ENCODE peak calls at places on chromosomes 7 and 10, in six cellular contexts. D, E, C, I, O and F are unnamed samples.

GRCh38 chr10:114777415-114777814 is 44.2 kb upstream of the FHIP2A start:
- DNase-seq in D (no peak), E (no peak), C (no peak), I (no peak), O (no peak), F (no peak)

GRCh38 chr7:114229251-114229650 is 185.4 kb upstream of the FOXP2 start:
- DNase-seq in D (no peak), E (no peak), C (no peak), I (no peak), O (no peak), F (peak)

GRCh38 chr10:62380002-62380401 is 5.8 kb downstream of the ZNF365 start:
- DNase-seq in D (peak), E (peak), C (peak), I (no peak), O (no peak), F (peak)

GRCh38 chr10:24900888-24901685 is 51.3 kb downstream of the PRTFDC1 start:
- DNase-seq in D (no peak), E (no peak), C (no peak), I (no peak), O (no peak), F (peak)

GRCh38 chr7:54541941-54542618 is at the start of gene VSTM2A:
- DNase-seq in D (no peak), E (no peak), C (no peak), I (no peak), O (no peak), F (no peak)

GRCh38 chr7:39300276-39300675 is 265.9 kb upstream of the YAE1 start:
- DNase-seq in D (no peak), E (no peak), C (no peak), I (no peak), O (no peak), F (no peak)

GRCh38 chr7:3436746-3437145 is 135.7 kb downstream of the SDK1 start:
- DNase-seq in D (peak), E (peak), C (peak), I (no peak), O (no peak), F (peak)

GRCh38 chr10:59362991-59363390 is 642 bp upstream of the FAM13C start:
- DNase-seq in D (no peak), E (peak), C (peak), I (peak), O (peak), F (peak)

GRCh38 chr10:24891823-24892222 is 60.6 kb downstream of the PRTFDC1 start:
- DNase-seq in D (peak), E (peak), C (peak), I (no peak), O (no peak), F (peak)

GRCh38 chr10:55063817-55064216 is 262.8 kb upstream of the PCDH15 start:
- DNase-seq in D (no peak), E (peak), C (no peak), I (no peak), O (no peak), F (no peak)

GRCh38 chr10:13633689-13634088 is 46.9 kb downstream of the PRPF18 start:
- DNase-seq in D (no peak), E (peak), C (peak), I (no peak), O (peak), F (peak)

GRCh38 chr10:31819393-31819820 is 109.2 kb downstream of the ARHGAP12 start:
- DNase-seq in D (no peak), E (peak), C (peak), I (no peak), O (no peak), F (peak)

GRCh38 chr7:132001166-132001565 is 444.7 kb upstream of the PODXL start:
- DNase-seq in D (no peak), E (no peak), C (no peak), I (no peak), O (no peak), F (no peak)

GRCh38 chr7:66524738-66525137 is 103.9 kb upstream of the KCTD7 start:
- DNase-seq in D (no peak), E (no peak), C (no peak), I (no peak), O (no peak), F (no peak)

GRCh38 chr7:34096135-34096775 is 190.9 kb downstream of the BMPER start:
- DNase-seq in D (peak), E (peak), C (peak), I (no peak), O (peak), F (peak)

GRCh38 chr7:22666732-22667131 is 60.3 kb upstream of the IL6 start:
- DNase-seq in D (no peak), E (peak), C (peak), I (no peak), O (no peak), F (no peak)

GRCh38 chr10:1521741-1522140 is 215.6 kb downstream of the ADARB2 start:
- DNase-seq in D (no peak), E (no peak), C (no peak), I (no peak), O (no peak), F (no peak)

GRCh38 chr10:562142-562541 is 127.3 kb downstream of the DIP2C start:
- DNase-seq in D (no peak), E (no peak), C (no peak), I (no peak), O (no peak), F (no peak)

GRCh38 chr7:149773446-149774236 is at the start of gene ZNF467:
- DNase-seq in D (no peak), E (no peak), C (no peak), I (peak), O (peak), F (peak)

GRCh38 chr10:5449823-5450222 is 37.5 kb downstream of the NET1 start:
- DNase-seq in D (peak), E (peak), C (peak), I (no peak), O (no peak), F (peak)

GRCh38 chr10:49508249-49508648 is 30.7 kb downstream of the ERCC6 start:
- DNase-seq in D (no peak), E (no peak), C (no peak), I (no peak), O (no peak), F (no peak)

GRCh38 chr7:102044984-102045673 is 227.7 kb downstream of the CUX1 start:
- DNase-seq in D (peak), E (peak), C (peak), I (no peak), O (peak), F (peak)

GRCh38 chr7:70506463-70506862 is 625.5 kb upstream of the GALNT17 start:
- DNase-seq in D (no peak), E (no peak), C (peak), I (no peak), O (no peak), F (no peak)

GRCh38 chr7:157397751-157398691 is 61.2 kb downstream of the DNAJB6 start:
- DNase-seq in D (peak), E (peak), C (peak), I (no peak), O (peak), F (peak)
- TF ChIP-seq CTCF in D (peak), E (peak), C (peak), I (peak), O (no peak), F (peak)

GRCh38 chr10:30705625-30706149 is 76.1 kb upstream of the LYZL2 start:
- DNase-seq in D (no peak), E (no peak), C (no peak), I (peak), O (no peak), F (no peak)

GRCh38 chr10:30702860-30703259 is 73.3 kb upstream of the LYZL2 start:
- DNase-seq in D (no peak), E (no peak), C (no peak), I (no peak), O (no peak), F (no peak)

GRCh38 chr10:30708234-30708633 is 78.7 kb upstream of the LYZL2 start:
- DNase-seq in D (no peak), E (no peak), C (no peak), I (no peak), O (no peak), F (no peak)

GRCh38 chr10:30704016-30704600 is 74.6 kb upstream of the LYZL2 start:
- DNase-seq in D (no peak), E (no peak), C (no peak), I (peak), O (no peak), F (no peak)

GRCh38 chr10:30705086-30705624 is 75.6 kb upstream of the LYZL2 start:
- DNase-seq in D (no peak), E (no peak), C (no peak), I (peak), O (no peak), F (no peak)
- H3K4me3 ChIP-seq in D (no peak), E (no peak), C (no peak), I (peak), O (no peak), F (no peak)

GRCh38 chr7:36048902-36049240 is 104.2 kb upstream of the EEPD1 start:
- DNase-seq in D (no peak), E (peak), C (peak), I (no peak), O (no peak), F (no peak)
- TF ChIP-seq CTCF in D (no peak), E (no peak), C (no peak), I (no peak), O (no peak), F (no peak)

GRCh38 chr7:46909601-46910051 is 672.3 kb downstream of the TNS3 start:
- DNase-seq in D (no peak), E (peak), C (peak), I (no peak), O (no peak), F (peak)
- H3K4me3 ChIP-seq in D (peak), E (no peak), C (no peak), I (no peak), O (no peak), F (no peak)

DNA sequence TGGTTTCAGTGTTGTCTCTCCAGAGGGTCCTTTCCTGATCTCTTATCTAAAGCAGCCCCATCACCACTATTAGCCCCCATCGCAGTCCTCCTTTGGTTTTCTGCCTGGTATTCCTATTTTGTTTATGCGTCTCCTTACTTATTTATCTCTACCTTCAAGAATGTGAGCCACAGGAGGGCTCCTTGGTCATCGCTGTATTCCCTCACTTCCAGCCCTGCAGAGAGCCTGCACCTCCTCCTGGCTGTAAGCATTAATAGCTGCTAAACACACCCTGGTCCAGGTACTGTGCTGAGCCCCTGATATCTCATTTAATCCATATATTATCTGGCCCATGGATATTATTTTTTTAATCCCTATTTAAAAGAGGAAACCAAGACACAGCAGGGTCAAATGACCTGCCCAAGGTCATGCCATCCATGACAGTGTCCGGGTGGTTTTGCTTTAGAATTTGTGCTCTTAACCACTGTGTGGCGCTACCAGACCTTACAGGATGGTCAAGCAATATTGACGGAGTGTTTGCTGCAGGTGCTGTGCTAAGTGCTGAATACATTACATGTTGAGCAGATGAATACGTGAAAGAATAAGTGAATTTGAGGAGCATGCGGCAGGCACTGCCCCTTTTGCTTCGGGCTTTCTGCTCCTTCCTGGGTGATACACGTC is 227.2 kb downstream of the ADAM12 start:
- DNase-seq in D (no peak), E (peak), C (peak), I (no peak), O (no peak), F (peak)
- TF ChIP-seq CTCF in D (no peak), E (peak), C (peak), I (no peak), O (no peak), F (peak)

GRCh38 chr10:17062493-17063487 is 66.8 kb downstream of the CUBN start:
- DNase-seq in D (peak), E (peak), C (peak), I (no peak), O (peak), F (peak)
- H3K4me3 ChIP-seq in D (no peak), E (peak), C (no peak), I (no peak), O (no peak), F (peak)

GRCh38 chr10:64376169-64376568 is 855.0 kb downstream of the REEP3 start:
- DNase-seq in D (no peak), E (no peak), C (no peak), I (no peak), O (no peak), F (no peak)

GRCh38 chr10:64385355-64385754 is 864.2 kb downstream of the REEP3 start:
- DNase-seq in D (no peak), E (no peak), C (no peak), I (no peak), O (no peak), F (no peak)

GRCh38 chr10:64379898-64380297 is 858.7 kb downstream of the REEP3 start:
- DNase-seq in D (no peak), E (no peak), C (no peak), I (no peak), O (no peak), F (no peak)
- TF ChIP-seq CTCF in D (no peak), E (no peak), C (no peak), I (no peak), O (no peak), F (no peak)

GRCh38 chr10:11741608-11742007 is 574 bp upstream of the ECHDC3 start:
- DNase-seq in D (no peak), E (no peak), C (no peak), I (no peak), O (no peak), F (no peak)

GRCh38 chr10:11745045-11745444 is 2.9 kb downstream of the ECHDC3 start:
- DNase-seq in D (no peak), E (no peak), C (no peak), I (no peak), O (no peak), F (no peak)

GRCh38 chr10:11742009-11742778 is at the start of gene ECHDC3:
- DNase-seq in D (no peak), E (peak), C (peak), I (peak), O (no peak), F (peak)

GRCh38 chr10:11742779-11743298 is 657 bp downstream of the ECHDC3 start:
- DNase-seq in D (no peak), E (no peak), C (no peak), I (no peak), O (no peak), F (no peak)

GRCh38 chr10:11743461-11744338 is 1.5 kb downstream of the ECHDC3 start:
- DNase-seq in D (no peak), E (no peak), C (no peak), I (no peak), O (no peak), F (no peak)
- H3K4me3 ChIP-seq in D (no peak), E (no peak), C (no peak), I (no peak), O (no peak), F (no peak)

DNA sequence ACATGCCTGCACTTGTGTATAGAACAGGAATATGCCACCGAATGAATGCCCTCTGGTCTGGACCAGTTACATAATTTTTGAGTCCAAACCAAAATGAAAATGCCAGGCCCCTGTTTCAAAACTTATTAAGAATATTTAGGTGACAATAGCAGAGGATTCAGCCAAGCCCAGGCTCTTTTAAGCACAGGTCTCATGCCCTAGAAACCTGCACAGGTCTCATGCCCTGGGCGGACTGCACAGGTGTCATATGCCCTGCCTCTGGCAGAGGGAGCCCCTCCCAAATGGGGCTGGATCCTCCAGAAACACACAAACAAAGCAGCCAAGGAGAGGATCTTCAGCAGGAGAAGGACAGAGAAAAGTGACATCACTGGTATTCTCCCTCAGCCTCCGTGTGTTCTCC is 605.4 kb upstream of the NRP1 start:
- DNase-seq in D (no peak), E (no peak), C (no peak), I (no peak), O (no peak), F (no peak)
- TF ChIP-seq CTCF in D (no peak), E (no peak), C (no peak), I (no peak), O (no peak), F (no peak)